ENCODE peak calls at places on chromosomes 5 and 9, in seven cellular contexts. B is activated CD4-positive, alpha-beta memory T cell treated with anti-CD3 and anti-CD28 coated beads, Interleukin-2, amount 10 ng/mL, durations not matched to agents 7 days and 5 days; Z is amniotic stem cell; S is RWPE1; H is fibroblast of lung; V is stimulated activated CD4-positive, alpha-beta T cell treated with anti-CD3 and anti-CD28 coated beads, Interleukin-2, amount 100 ng/mL, for 4 hours; L is Ammon's horn. R is an unnamed sample.

GRCh38 chr5:123120197-123120596 is 31.2 kb downstream of the PRDM6 start:
- DNase-seq in S (peak), V (no peak), B (no peak), Z (no peak), L (no peak), H (no peak), R (no peak)

GRCh38 chr5:56814963-56815656 is at the start of gene MAP3K1:
- DNase-seq in S (peak), B (peak), V (peak), Z (peak), H (peak), L (peak), R (no peak)

GRCh38 chr5:2900360-2900759 is 148.9 kb upstream of the IRX2 start:
- DNase-seq in B (no peak), H (no peak), V (no peak), L (no peak), Z (no peak), S (no peak), R (no peak)

GRCh38 chr5:142360607-142361120 is 35.8 kb upstream of the SPRY4 start:
- DNase-seq in H (peak), S (peak), Z (peak), V (no peak), L (peak), B (no peak), R (no peak)

GRCh38 chr5:178090856-178091255 is 22.5 kb upstream of the N4BP3 start:
- DNase-seq in H (no peak), V (no peak), B (no peak), Z (no peak), L (no peak), S (no peak), R (no peak)

GRCh38 chr5:65013141-65013540 is 244.4 kb downstream of the CWC27 start:
- DNase-seq in Z (no peak), B (no peak), H (peak), V (no peak), S (no peak), L (no peak), R (no peak)

GRCh38 chr9:123669355-123669754 is 260.6 kb downstream of the DENND1A start:
- DNase-seq in S (no peak), H (no peak), B (no peak), Z (no peak), L (no peak), V (no peak), R (no peak)

GRCh38 chr9:113350937-113351336 is 1.6 kb downstream of the BSPRY start:
- DNase-seq in H (no peak), L (no peak), B (peak), V (no peak), S (no peak), Z (no peak), R (no peak)

GRCh38 chr9:71937070-71937625 is 25.7 kb downstream of the C9orf85 start:
- DNase-seq in Z (no peak), V (no peak), H (no peak), B (no peak), L (peak), S (peak), R (no peak)

GRCh38 chr5:96384353-96384752 is 48.7 kb downstream of the PCSK1 start:
- DNase-seq in H (peak), L (peak), S (peak), Z (peak), V (no peak), B (no peak), R (no peak)

GRCh38 chr5:151523335-151523734 is 67.8 kb downstream of the FAT2 start:
- DNase-seq in Z (peak), S (peak), L (peak), V (no peak), H (peak), B (peak), R (no peak)

GRCh38 chr5:58330781-58331180 is 129.1 kb downstream of the PLK2 start:
- DNase-seq in H (no peak), Z (no peak), S (peak), V (no peak), B (no peak), L (no peak), R (no peak)

GRCh38 chr9:125293134-125293533 is 31.5 kb downstream of the GAPVD1 start:
- DNase-seq in L (no peak), B (no peak), V (no peak), S (peak), H (no peak), Z (no peak), R (no peak)

GRCh38 chr9:129505270-129505881 is 115.5 kb downstream of the C9orf50 start:
- DNase-seq in L (no peak), S (no peak), H (no peak), B (no peak), V (no peak), Z (no peak), R (no peak)

GRCh38 chr5:39411051-39411450 is 13.7 kb downstream of the DAB2 start:
- DNase-seq in Z (no peak), H (peak), V (no peak), S (peak), L (no peak), B (no peak), R (no peak)

GRCh38 chr9:137396227-137396626 is 26.7 kb downstream of the EXD3 start:
- DNase-seq in S (peak), V (no peak), B (no peak), H (peak), L (no peak), Z (no peak), R (no peak)

GRCh38 chr5:189976-190365 is 1.3 kb upstream of the LRRC14B start:
- DNase-seq in H (no peak), V (no peak), B (no peak), Z (no peak), S (no peak), L (no peak), R (no peak)

GRCh38 chr5:72760259-72760658 is 56.2 kb upstream of the TNPO1 start:
- DNase-seq in V (no peak), B (no peak), S (peak), H (peak), L (no peak), Z (no peak), R (no peak)

GRCh38 chr5:38905516-38905915 is 59.7 kb downstream of the OSMR start:
- DNase-seq in L (no peak), H (peak), V (no peak), S (peak), B (no peak), Z (no peak), R (no peak)

GRCh38 chr9:132943677-132944293 is 631 bp downstream of the TSC1 start:
- DNase-seq in L (no peak), V (no peak), S (no peak), H (no peak), Z (no peak), B (no peak), R (no peak)

GRCh38 chr5:178121450-178122276 is 8.3 kb downstream of the N4BP3 start:
- DNase-seq in S (no peak), H (peak), V (no peak), B (no peak), Z (no peak), L (no peak), R (no peak)

GRCh38 chr9:134680393-134681060 is 38.9 kb downstream of the COL5A1 start:
- DNase-seq in S (no peak), V (no peak), H (no peak), Z (no peak), B (no peak), L (no peak), R (peak)

GRCh38 chr9:6552033-6552737 is 93.3 kb downstream of the GLDC start:
- DNase-seq in Z (peak), S (no peak), V (no peak), B (no peak), H (peak), L (no peak), R (no peak)

GRCh38 chr9:76687861-76688374 is 76.3 kb upstream of the PCA3 start:
- DNase-seq in H (peak), V (no peak), S (peak), L (no peak), Z (peak), B (no peak), R (no peak)

GRCh38 chr9:120308495-120308894 is 271.5 kb downstream of the CDK5RAP2 start:
- DNase-seq in L (no peak), Z (no peak), H (no peak), V (no peak), S (no peak), B (no peak), R (no peak)

GRCh38 chr5:154196955-154197652 is 6.6 kb downstream of the GALNT10 start:
- DNase-seq in H (peak), S (no peak), L (peak), Z (peak), B (no peak), V (no peak), R (no peak)

GRCh38 chr5:171783051-171783450 is 2.6 kb upstream of the SMIM23 start:
- DNase-seq in S (peak), H (peak), Z (no peak), B (no peak), L (peak), V (no peak), R (no peak)

GRCh38 chr9:78614892-78615291 is 318.0 kb downstream of the PSAT1 start:
- DNase-seq in H (peak), Z (no peak), V (no peak), S (no peak), B (no peak), L (no peak), R (no peak)

GRCh38 chr5:150186137-150186536 is 3.7 kb upstream of the SLC6A7 start:
- DNase-seq in H (no peak), Z (no peak), L (no peak), V (no peak), S (no peak), B (no peak), R (no peak)

GRCh38 chr5:71786337-71787060 is 67.4 kb downstream of the CARTPT start:
- DNase-seq in L (no peak), S (no peak), Z (no peak), H (no peak), B (no peak), V (no peak), R (no peak)

GRCh38 chr5:141223112-141223783 is at the start of gene PCDHB14:
- DNase-seq in V (no peak), L (peak), B (no peak), S (peak), Z (peak), H (peak), R (no peak)

R was measured in chondrocyte.